ENCODE peak calls at places on chromosomes 4 and X, in ten cellular contexts. D is cardiac fibroblast; W is MM.1S; V is astrocyte of the spinal cord; I is fibroblast of mammary gland; S is Karpas-422; L is CD4-positive, CD25-positive, alpha-beta regulatory T cell; G is RWPE2; N is CD4-positive, alpha-beta memory T cell; U is thyroid gland. Q is an unnamed sample.

GRCh38 chrX:7083468-7084396 is 63.8 kb upstream of the STS start:
- DNase-seq in L (peak), U (no peak), W (peak), S (peak), D (peak), V (peak), N (peak), I (peak), G (peak), Q (peak)

GRCh38 chrX:78019586-78020483 is 50.4 kb upstream of the PGAM4 start:
- DNase-seq in S (no peak), W (no peak), D (no peak), V (no peak), U (no peak), L (no peak), N (no peak), I (no peak), G (no peak), Q (no peak)

GRCh38 chrX:45774961-45775360 is 574.3 kb upstream of the DIPK2B start:
- DNase-seq in V (peak), S (no peak), U (no peak), G (no peak), W (no peak), D (peak), I (peak), N (no peak), L (no peak), Q (no peak)

GRCh38 chrX:2559124-2559523 is 58.3 kb upstream of the DHRSX start:
- DNase-seq in S (no peak), L (no peak), W (no peak), I (peak), N (no peak), V (no peak), U (no peak), G (no peak), D (no peak), Q (no peak)

GRCh38 chrX:10101269-10101668 is 55.5 kb upstream of the CLCN4 start:
- DNase-seq in G (no peak), W (no peak), I (no peak), D (no peak), N (no peak), U (no peak), L (no peak), V (no peak), S (no peak), Q (no peak)

GRCh38 chr4:2923678-2924173 is 39.5 kb downstream of the NOP14 start:
- DNase-seq in L (no peak), D (no peak), N (no peak), G (no peak), V (no peak), I (no peak), W (no peak), S (no peak), U (no peak), Q (no peak)

GRCh38 chr4:164572877-164573279 is 181.1 kb upstream of the SMIM31 start:
- DNase-seq in U (no peak), W (no peak), S (no peak), I (peak), G (no peak), N (no peak), V (peak), D (peak), L (no peak), Q (no peak)

GRCh38 chrX:117996918-117997480 is 119.6 kb downstream of the KLHL13 start:
- DNase-seq in S (peak), L (no peak), I (peak), W (no peak), U (no peak), N (no peak), V (no peak), D (peak), G (no peak), Q (no peak)

GRCh38 chr4:6568689-6569332 is 6.2 kb upstream of the MAN2B2 start:
- DNase-seq in U (no peak), D (peak), G (no peak), L (no peak), S (no peak), V (peak), W (no peak), N (no peak), I (peak), Q (no peak)

GRCh38 chr4:185589067-185589844 is 53.9 kb upstream of the PDLIM3 start:
- DNase-seq in W (no peak), U (no peak), G (no peak), S (no peak), L (no peak), I (peak), V (peak), N (no peak), D (peak), Q (no peak)

GRCh38 chr4:102263024-102263787 is 82.1 kb downstream of the SLC39A8 start:
- DNase-seq in N (peak), D (peak), S (peak), G (no peak), I (peak), U (no peak), W (peak), L (no peak), V (peak), Q (peak)

GRCh38 chrX:9906919-9907318 is 60.2 kb upstream of the CLDN34 start:
- DNase-seq in V (no peak), L (no peak), N (no peak), G (no peak), W (no peak), S (no peak), I (no peak), D (no peak), U (no peak), Q (no peak)

GRCh38 chr4:74005528-74005927 is 7.1 kb upstream of the CXCL5 start:
- DNase-seq in U (no peak), N (no peak), D (peak), S (no peak), V (no peak), W (no peak), L (no peak), I (peak), G (no peak), Q (no peak)

GRCh38 chr4:186657766-186658165 is 65.9 kb downstream of the FAT1 start:
- DNase-seq in W (no peak), I (peak), V (peak), U (no peak), L (no peak), S (no peak), N (no peak), D (peak), G (no peak), Q (peak)

GRCh38 chrX:11273544-11273943 is 19.7 kb upstream of the AMELX start:
- DNase-seq in V (peak), S (no peak), L (no peak), G (no peak), N (no peak), U (no peak), D (peak), W (no peak), I (peak), Q (no peak)

GRCh38 chr4:66633472-66633871 is 911.8 kb downstream of the CENPC start:
- DNase-seq in G (no peak), W (no peak), U (no peak), D (peak), N (no peak), S (no peak), I (no peak), V (no peak), L (no peak), Q (no peak)

GRCh38 chr4:74161676-74162450 is 3.9 kb downstream of the MTHFD2L start:
- DNase-seq in L (no peak), S (no peak), N (no peak), G (no peak), D (peak), V (peak), U (no peak), I (peak), W (no peak), Q (no peak)

GRCh38 chr4:155599102-155599501 is 67.5 kb upstream of the GUCY1A1 start:
- DNase-seq in U (no peak), I (no peak), S (no peak), W (no peak), L (no peak), D (no peak), V (no peak), N (no peak), G (no peak), Q (no peak)

GRCh38 chr4:7399433-7400234 is 35.1 kb downstream of the PSAPL1 start:
- DNase-seq in L (no peak), V (no peak), S (no peak), N (no peak), D (no peak), G (no peak), W (no peak), U (peak), I (no peak), Q (no peak)

GRCh38 chr4:8788174-8788573 is 83.5 kb downstream of the HMX1 start:
- DNase-seq in G (no peak), W (no peak), L (no peak), N (no peak), S (no peak), V (no peak), U (no peak), D (no peak), I (no peak), Q (no peak)

GRCh38 chr4:169263791-169264392 is 6.9 kb downstream of the SH3RF1 start:
- DNase-seq in U (peak), I (no peak), V (no peak), N (no peak), S (no peak), W (no peak), G (no peak), D (no peak), L (no peak), Q (no peak)

GRCh38 chr4:154618708-154619315 is 6.4 kb upstream of the FGG start:
- DNase-seq in W (peak), N (peak), D (peak), I (peak), G (no peak), L (peak), S (peak), V (peak), U (peak), Q (peak)

GRCh38 chrX:120752431-120753128 is 122.7 kb upstream of the C1GALT1C1 start:
- DNase-seq in V (no peak), W (peak), I (no peak), U (no peak), N (no peak), S (peak), L (no peak), G (no peak), D (no peak), Q (peak)

GRCh38 chr4:141458501-141458900 is 177.9 kb upstream of the IL15 start:
- DNase-seq in N (no peak), G (peak), W (no peak), D (peak), L (no peak), S (no peak), V (no peak), U (no peak), I (peak), Q (no peak)

GRCh38 chr4:11765849-11766453 is 337.3 kb upstream of the HS3ST1 start:
- DNase-seq in G (no peak), V (peak), U (no peak), L (no peak), W (peak), D (peak), S (peak), I (peak), N (peak), Q (peak)

GRCh38 chrX:25596881-25597280 is 541.3 kb upstream of the MAGEB18 start:
- DNase-seq in N (no peak), G (no peak), I (peak), L (no peak), S (no peak), D (peak), W (no peak), V (no peak), U (no peak), Q (no peak)

GRCh38 chrX:149286940-149287349 is 218.2 kb downstream of the IDS start:
- DNase-seq in V (peak), I (peak), D (peak), W (peak), S (peak), L (peak), N (peak), G (no peak), U (peak), Q (peak)

GRCh38 chr4:65259251-65259650 is 411.0 kb downstream of the EPHA5 start:
- DNase-seq in I (no peak), L (no peak), N (no peak), S (no peak), V (no peak), G (no peak), W (no peak), D (no peak), U (no peak), Q (no peak)

GRCh38 chr4:98739718-98740117 is 81.3 kb upstream of the TSPAN5 start:
- DNase-seq in N (no peak), V (no peak), I (no peak), U (no peak), S (no peak), D (no peak), W (no peak), L (no peak), G (no peak), Q (no peak)

GRCh38 chr4:48093949-48094550 is 40.0 kb downstream of the TXK start:
- DNase-seq in V (peak), U (no peak), N (no peak), S (no peak), D (peak), I (no peak), G (peak), W (no peak), L (no peak), Q (no peak)

GRCh38 chr4:108010167-108010566 is 20.5 kb downstream of the HADH start:
- DNase-seq in L (no peak), N (no peak), D (peak), G (no peak), S (no peak), V (peak), W (no peak), U (no peak), I (peak), Q (no peak)

GRCh38 chrX:151393514-151393913 is 3.5 kb upstream of the VMA21 start:
- DNase-seq in S (peak), G (no peak), I (no peak), L (peak), V (no peak), N (peak), D (no peak), W (peak), U (no peak), Q (peak)

GRCh38 chr4:135605096-135605495 is 1403.5 kb upstream of the PABPC4L start:
- DNase-seq in S (no peak), I (no peak), V (no peak), G (no peak), L (no peak), D (no peak), U (no peak), N (no peak), W (no peak), Q (no peak)

GRCh38 chr4:151043803-151044535 is 28.9 kb upstream of the LRBA start:
- DNase-seq in U (no peak), L (no peak), V (no peak), I (no peak), N (no peak), G (no peak), S (no peak), W (no peak), D (peak), Q (no peak)

GRCh38 chr4:7904942-7905341 is 34.7 kb downstream of the AFAP1 start:
- DNase-seq in W (no peak), U (no peak), D (peak), L (no peak), S (no peak), N (no peak), I (peak), V (peak), G (no peak), Q (no peak)

GRCh38 chrX:131073607-131074006 is 15.5 kb downstream of the ARHGAP36 start:
- DNase-seq in V (no peak), D (no peak), U (no peak), G (no peak), S (no peak), N (no peak), L (no peak), I (no peak), W (no peak), Q (no peak)
- H3K4me3 ChIP-seq in V (no peak), D (no peak), U (no peak), G (no peak), S (no peak), N (no peak), L (no peak), I (no peak), W (no peak), Q (no peak)

DNA sequence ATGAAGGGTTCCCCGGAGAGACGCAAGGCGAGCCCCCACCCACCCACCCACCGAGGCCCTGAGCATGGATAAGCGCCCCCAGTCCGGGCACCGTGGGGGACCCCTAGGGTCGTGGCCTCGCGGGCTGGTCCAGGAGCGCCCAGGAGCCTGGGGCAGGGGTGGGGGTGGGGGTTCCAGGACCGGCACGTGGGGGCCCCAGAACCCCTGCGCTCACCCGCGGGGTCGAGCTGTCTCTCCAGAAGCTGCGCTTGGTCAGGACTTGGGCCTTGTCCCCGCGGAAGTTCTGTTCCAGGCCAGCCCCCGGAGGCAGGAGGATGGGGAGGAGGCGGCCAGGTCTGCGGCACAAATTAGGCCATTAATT is 11.2 kb upstream of the SHOX start:
- DNase-seq in S (no peak), U (no peak), V (no peak), I (no peak), N (no peak), W (no peak), D (no peak), L (no peak), G (no peak), Q (no peak)
- H3K4me3 ChIP-seq in S (no peak), U (no peak), V (no peak), I (no peak), N (no peak), W (no peak), D (no peak), L (no peak), G (no peak), Q (no peak)

GRCh38 chrX:19799319-19800182 is 87.8 kb downstream of the SH3KBP1 start:
- DNase-seq in I (peak), W (no peak), V (peak), G (no peak), U (peak), L (peak), S (no peak), D (peak), N (peak), Q (peak)
- H3K4me3 ChIP-seq in I (no peak), W (no peak), V (no peak), G (no peak), U (no peak), L (peak), S (no peak), D (no peak), N (peak), Q (peak)

GRCh38 chr4:157075401-157075800 is 549 bp upstream of the GLRB start:
- DNase-seq in G (no peak), S (no peak), I (no peak), V (no peak), L (no peak), N (no peak), D (no peak), W (no peak), U (no peak), Q (no peak)
- H3K4me3 ChIP-seq in G (no peak), S (no peak), I (peak), V (peak), L (no peak), N (no peak), D (peak), W (no peak), U (no peak), Q (peak)

GRCh38 chr4:118734491-118735205 is 49.5 kb downstream of the METTL14 start:
- DNase-seq in V (no peak), L (no peak), W (no peak), I (no peak), U (no peak), S (no peak), N (no peak), G (no peak), D (no peak), Q (no peak)
- H3K4me3 ChIP-seq in V (no peak), L (no peak), W (no peak), I (no peak), U (no peak), S (no peak), N (no peak), G (no peak), D (no peak), Q (no peak)

DNA sequence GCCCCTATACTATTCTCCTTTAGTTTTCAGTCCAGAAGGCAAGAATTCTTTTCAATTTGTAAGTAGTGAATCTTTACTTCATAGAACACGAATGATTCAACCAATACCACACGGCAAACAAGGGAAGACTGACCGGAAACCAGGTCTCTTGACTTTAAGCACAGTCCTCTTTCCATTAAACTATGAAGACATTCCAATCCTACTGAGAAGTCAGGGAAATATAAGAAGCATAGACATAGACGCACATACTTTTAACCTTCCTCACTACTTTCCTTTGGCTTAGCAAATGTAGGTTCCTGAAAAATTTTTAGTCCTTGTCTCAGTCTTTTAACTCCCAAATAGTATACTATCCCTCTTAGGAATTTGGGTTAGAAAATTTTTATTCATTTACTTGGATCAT is 9.1 kb downstream of the CHRDL1 start:
- DNase-seq in S (no peak), V (peak), L (no peak), N (no peak), W (no peak), U (no peak), I (peak), D (no peak), G (no peak), Q (no peak)
- H3K4me3 ChIP-seq in S (no peak), V (no peak), L (no peak), N (no peak), W (no peak), U (no peak), I (no peak), D (no peak), G (no peak), Q (no peak)

Q was measured in Jurkat, Clone E6-1.